ENCODE peak calls at places on chromosomes 13 and 19, in seven cellular contexts. R is IMR-90, L is mesenchymal stem cell, P is neural progenitor cell, X is HepG2, T is PC-3, H is mammary epithelial cell. U is an unnamed sample.

GRCh38 chr19:39067104-39067503 is 17.1 kb upstream of the ACP7 start:
- DNase-seq in X (peak), R (no peak), P (no peak), L (no peak), T (no peak), H (no peak), U (no peak)

GRCh38 chr13:110652231-110652730 is 36.9 kb downstream of the NAXD start:
- DNase-seq in P (no peak), X (no peak), H (no peak), R (no peak), L (no peak), T (no peak), U (no peak)

GRCh38 chr13:74573654-74574053 is 439.4 kb upstream of the KLF12 start:
- DNase-seq in H (no peak), P (peak), R (no peak), T (no peak), X (peak), L (no peak), U (no peak)

GRCh38 chr13:38868870-38869269 is 121.8 kb downstream of the STOML3 start:
- DNase-seq in L (no peak), X (no peak), H (no peak), R (no peak), P (no peak), T (no peak), U (no peak)

GRCh38 chr19:15891434-15891833 is 6.4 kb downstream of the CYP4F2 start:
- DNase-seq in R (no peak), L (no peak), H (no peak), P (no peak), T (no peak), X (no peak), U (no peak)

GRCh38 chr13:98308525-98308911 is 131.4 kb upstream of the RNF113B start:
- DNase-seq in R (no peak), X (no peak), P (no peak), T (no peak), L (no peak), H (no peak), U (no peak)

GRCh38 chr19:11964858-11965645 is at the start of gene ZNF763:
- DNase-seq in R (peak), T (peak), P (peak), X (peak), H (peak), L (peak), U (peak)

GRCh38 chr13:26772531-26772930 is 11.9 kb upstream of the GPR12 start:
- DNase-seq in L (no peak), T (no peak), H (no peak), R (no peak), X (no peak), P (no peak), U (no peak)

GRCh38 chr13:109744512-109745051 is 41.8 kb downstream of the IRS2 start:
- DNase-seq in H (no peak), P (no peak), T (peak), X (no peak), R (peak), L (peak), U (peak)

GRCh38 chr19:38274734-38275133 is 10.4 kb downstream of the SPINT2 start:
- DNase-seq in T (no peak), L (no peak), H (no peak), X (no peak), P (no peak), R (no peak), U (no peak)

GRCh38 chr13:39363393-39363792 is 239.6 kb downstream of the LHFPL6 start:
- DNase-seq in X (no peak), P (no peak), L (peak), T (no peak), H (no peak), R (no peak), U (no peak)

GRCh38 chr19:2636897-2637683 is 65.4 kb downstream of the GNG7 start:
- DNase-seq in H (no peak), T (peak), X (peak), L (peak), R (peak), P (peak), U (peak)

GRCh38 chr19:22627526-22627925 is 6.6 kb upstream of the ZNF492 start:
- DNase-seq in L (no peak), X (no peak), R (no peak), T (no peak), P (no peak), H (no peak), U (no peak)

GRCh38 chr13:113901231-113901630 is 37.4 kb upstream of the GAS6 start:
- DNase-seq in L (no peak), P (no peak), R (peak), H (no peak), X (no peak), T (no peak), U (peak)

GRCh38 chr19:5491565-5491964 is 36.3 kb downstream of the ZNRF4 start:
- DNase-seq in R (no peak), X (no peak), T (no peak), L (no peak), P (no peak), H (no peak), U (no peak)

GRCh38 chr13:108959254-108959653 is 329.8 kb downstream of the MYO16 start:
- DNase-seq in X (no peak), R (no peak), P (no peak), H (peak), L (no peak), T (no peak), U (no peak)

GRCh38 chr13:32878172-32878571 is 138.1 kb upstream of the KL start:
- DNase-seq in H (peak), T (peak), L (peak), P (no peak), X (no peak), R (peak), U (no peak)

GRCh38 chr19:51259348-51260245 is 8.7 kb downstream of the SIGLECL1 start:
- DNase-seq in P (peak), T (peak), R (peak), L (peak), X (peak), H (peak), U (no peak)

GRCh38 chr19:47109541-47110375 is 3.8 kb downstream of the ZC3H4 start:
- DNase-seq in T (peak), P (no peak), H (peak), X (no peak), L (peak), R (peak), U (peak)

GRCh38 chr19:32436692-32437091 is 31.1 kb downstream of the DPY19L3 start:
- DNase-seq in R (no peak), L (no peak), P (no peak), X (no peak), T (no peak), H (no peak), U (no peak)

GRCh38 chr13:76600086-76600485 is 286.1 kb downstream of the KCTD12 start:
- DNase-seq in L (peak), H (no peak), R (no peak), T (no peak), P (no peak), X (no peak), U (no peak)

GRCh38 chr13:31361673-31362072 is 161.9 kb downstream of the B3GLCT start:
- DNase-seq in H (peak), X (no peak), T (no peak), P (no peak), L (no peak), R (no peak), U (no peak)

GRCh38 chr19:4972509-4973230 is 3.8 kb downstream of the KDM4B start:
- DNase-seq in P (no peak), H (peak), T (peak), R (peak), L (peak), X (peak), U (peak)

GRCh38 chr19:39937792-39938191 is 3.4 kb upstream of the FCGBP start:
- DNase-seq in X (no peak), P (no peak), H (no peak), L (no peak), T (peak), R (no peak), U (no peak)

GRCh38 chr13:32984857-32985626 is 31.2 kb upstream of the KL start:
- DNase-seq in T (peak), H (no peak), L (peak), R (peak), P (no peak), X (no peak), U (peak)

DNA sequence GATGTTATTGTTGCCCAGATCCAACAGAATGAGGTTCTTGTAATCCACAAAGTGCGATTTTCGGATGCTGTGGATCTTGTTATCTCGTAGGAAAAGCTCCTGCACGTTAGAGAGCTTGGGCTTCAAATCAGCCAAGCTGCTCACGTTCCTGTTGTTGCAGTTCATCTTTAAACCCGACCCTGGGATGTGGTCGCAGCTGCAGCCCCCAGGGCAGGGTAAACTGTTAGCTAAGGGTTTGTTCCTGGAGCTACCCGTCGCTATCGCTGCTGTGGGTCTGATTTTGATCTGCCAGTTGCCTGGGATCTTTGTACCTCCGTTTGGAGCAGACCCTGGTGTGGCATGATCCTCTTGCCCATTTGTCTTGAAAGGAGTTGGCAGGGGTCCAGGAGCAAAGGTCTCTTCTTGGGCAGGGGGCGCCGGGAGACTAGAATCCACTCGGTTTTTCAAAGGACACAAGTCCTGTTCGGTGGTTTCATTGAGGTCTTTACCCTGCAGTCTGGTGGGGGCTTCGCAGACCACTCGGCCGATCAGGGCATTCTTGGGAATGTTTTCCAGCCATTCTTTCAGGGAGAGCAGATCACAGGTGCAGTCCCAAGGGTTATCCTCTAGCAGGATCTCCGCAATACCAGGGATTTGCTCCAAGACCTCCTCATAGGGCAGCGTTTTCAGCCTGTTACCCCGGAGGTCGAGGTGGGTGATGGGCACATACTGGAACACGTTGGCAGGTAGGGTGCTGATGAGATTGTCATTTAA is 1.8 kb downstream of the SLITRK1 start:
- DNase-seq in T (no peak), L (no peak), R (no peak), X (no peak), P (peak), H (no peak), U (no peak)
- H2AFZ ChIP-seq in T (no peak), L (no peak), R (no peak), X (no peak), P (no peak), H (peak), U (no peak)

GRCh38 chr19:9070066-9070465 is 16.8 kb upstream of the OR1M1 start:
- DNase-seq in L (no peak), P (peak), R (no peak), T (no peak), X (no peak), H (no peak), U (no peak)
- H2AFZ ChIP-seq in L (no peak), P (no peak), R (no peak), T (no peak), X (no peak), H (no peak), U (no peak)

GRCh38 chr19:44722131-44723121 is 23.5 kb downstream of the CEACAM16 start:
- DNase-seq in T (no peak), R (no peak), H (no peak), X (no peak), L (no peak), P (no peak), U (no peak)
- H2AFZ ChIP-seq in T (no peak), R (peak), H (no peak), X (no peak), L (peak), P (no peak), U (no peak)

GRCh38 chr13:43016226-43016625 is 7.2 kb upstream of the DNAJC15 start:
- DNase-seq in H (no peak), R (no peak), T (no peak), X (no peak), P (no peak), L (no peak), U (no peak)

GRCh38 chr13:43020794-43021193 is 2.6 kb upstream of the DNAJC15 start:
- DNase-seq in L (no peak), P (no peak), H (no peak), R (no peak), T (peak), X (no peak), U (no peak)

GRCh38 chr13:43021926-43022670 is 1.3 kb upstream of the DNAJC15 start:
- DNase-seq in T (no peak), P (no peak), H (no peak), L (no peak), X (no peak), R (peak), U (no peak)

GRCh38 chr13:43023244-43023931 is at the start of gene DNAJC15:
- DNase-seq in L (no peak), P (peak), H (no peak), T (peak), R (peak), X (peak), U (peak)

DNA sequence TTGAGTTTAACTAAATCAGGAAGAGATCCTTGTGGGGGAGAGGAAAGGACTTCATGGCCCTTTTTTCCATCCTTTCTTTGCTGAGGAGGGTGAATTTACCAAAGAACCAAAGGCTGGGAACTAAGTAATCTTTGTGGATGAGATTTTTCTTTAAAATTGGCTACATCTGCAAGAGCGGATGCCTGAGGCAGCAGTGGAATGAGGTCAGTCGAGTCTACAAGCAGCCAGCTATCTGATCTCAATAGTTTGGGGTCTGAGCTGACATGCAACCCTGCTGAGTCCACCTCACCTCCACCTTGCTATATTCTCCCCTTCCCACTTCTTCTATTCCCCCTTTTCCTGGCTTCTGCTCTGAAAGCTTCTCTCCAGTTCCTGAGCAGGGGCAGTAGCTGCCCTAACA is 3.6 kb upstream of the DNAJC15 start:
- DNase-seq in L (no peak), H (no peak), P (no peak), R (no peak), X (no peak), T (no peak), U (no peak)
- H2AFZ ChIP-seq in L (no peak), H (peak), P (peak), R (peak), X (no peak), T (no peak), U (no peak)

GRCh38 chr19:41425174-41426115 is 1.7 kb downstream of the B3GNT8 start:
- DNase-seq in R (no peak), P (no peak), L (no peak), X (no peak), H (no peak), T (no peak), U (no peak)

GRCh38 chr19:41428481-41428859 is 1.3 kb upstream of the B3GNT8 start:
- DNase-seq in T (no peak), R (no peak), P (no peak), X (no peak), L (no peak), H (no peak), U (no peak)

GRCh38 chr19:41426116-41426841 is 895 bp downstream of the B3GNT8 start:
- DNase-seq in T (no peak), L (no peak), X (no peak), R (no peak), H (no peak), P (no peak), U (no peak)

GRCh38 chr19:41426952-41427646 is at the start of gene B3GNT8:
- DNase-seq in R (peak), P (peak), X (peak), L (peak), H (peak), T (no peak), U (peak)

GRCh38 chr19:41427647-41428480 is 690 bp upstream of the B3GNT8 start:
- DNase-seq in P (peak), X (no peak), L (no peak), T (no peak), R (no peak), H (no peak), U (no peak)
- H2AFZ ChIP-seq in P (peak), X (no peak), L (no peak), T (no peak), R (peak), H (peak), U (peak)

GRCh38 chr19:821976-822773 is 420 bp upstream of the PLPPR3 start:
- DNase-seq in X (no peak), R (no peak), H (no peak), L (no peak), T (no peak), P (peak), U (no peak)
- H2AFZ ChIP-seq in X (no peak), R (peak), H (no peak), L (peak), T (no peak), P (no peak), U (no peak)

U was measured in fibroblast of lung.